ENCODE peak calls at places on chromosomes 5 and 9, in five cellular contexts. P is breast epithelium, I is fibroblast of the conjunctiva, U is osteoblast, N is PC-3. A is an unnamed sample.

GRCh38 chr9:77472646-77473045 is 175.5 kb downstream of the GNA14 start:
- DNase-seq in P (no peak), I (no peak), U (no peak), N (no peak), A (no peak)

GRCh38 chr5:103804714-103805113 is 242.1 kb upstream of the NUDT12 start:
- DNase-seq in P (no peak), I (no peak), U (no peak), N (peak; percentile 71), A (no peak)

GRCh38 chr9:6007770-6008168 is 7.7 kb downstream of the RANBP6 start:
- DNase-seq in P (peak; percentile 73), I (peak; percentile 24), U (peak; percentile 88), N (peak; percentile 49), A (no peak)

GRCh38 chr5:36070687-36071571 is 4.2 kb upstream of the UGT3A2 start:
- DNase-seq in P (no peak), I (no peak), U (no peak), N (no peak), A (no peak)

GRCh38 chr9:93244510-93245436 is 60.8 kb downstream of the WNK2 start:
- DNase-seq in P (no peak), I (no peak), U (no peak), N (no peak), A (no peak)

GRCh38 chr9:135584934-135585333 is 23.4 kb downstream of the PAEP start:
- DNase-seq in P (no peak), I (no peak), U (peak; percentile 45), N (no peak), A (no peak)

GRCh38 chr5:134248271-134248670 is 22.4 kb upstream of the PPP2CA start:
- DNase-seq in P (no peak), I (no peak), U (no peak), N (peak; percentile 47), A (no peak)

GRCh38 chr5:130155395-130155794 is 251.1 kb downstream of the CHSY3 start:
- DNase-seq in P (no peak), I (no peak), U (peak; percentile 3), N (no peak), A (no peak)

GRCh38 chr5:81825237-81825636 is 74.3 kb upstream of the SSBP2 start:
- DNase-seq in P (peak; percentile 59), I (peak; percentile 87), U (peak; percentile 97), N (peak; percentile 64), A (no peak)

GRCh38 chr9:23636199-23636598 is 189.8 kb downstream of the ELAVL2 start:
- DNase-seq in P (no peak), I (no peak), U (no peak), N (no peak), A (no peak)

GRCh38 chr5:37696190-37697021 is 143.4 kb downstream of the GDNF start:
- DNase-seq in P (no peak), I (no peak), U (peak; percentile 48), N (peak; percentile 82), A (no peak)

GRCh38 chr5:9922719-9923118 is 292.6 kb upstream of the TAS2R1 start:
- DNase-seq in P (no peak), I (no peak), U (no peak), N (no peak), A (no peak)

GRCh38 chr5:31569065-31569464 is 37.0 kb downstream of the C5orf22 start:
- DNase-seq in P (no peak), I (no peak), U (no peak), N (no peak), A (no peak)

GRCh38 chr9:11374961-11375360 is 762.2 kb upstream of the PTPRD start:
- DNase-seq in P (no peak), I (no peak), U (no peak), N (no peak), A (no peak)

GRCh38 chr9:132245465-132245864 is 83.6 kb downstream of the NTNG2 start:
- DNase-seq in P (no peak), I (no peak), U (no peak), N (no peak), A (no peak)

GRCh38 chr9:126763130-126763764 is 41.6 kb upstream of the ZBTB43 start:
- DNase-seq in P (no peak), I (no peak), U (peak; percentile 83), N (peak; percentile 23), A (no peak)

GRCh38 chr9:105444130-105444529 is 3.7 kb upstream of the FSD1L start:
- DNase-seq in P (no peak), I (no peak), U (no peak), N (no peak), A (no peak)

GRCh38 chr9:101458955-101459631 is 23.5 kb upstream of the ALDOB start:
- DNase-seq in P (no peak), I (peak; percentile 69), U (peak; percentile 90), N (peak; percentile 71), A (peak; percentile 37)

GRCh38 chr9:81798606-81799005 is 109.3 kb upstream of the TLE1 start:
- DNase-seq in P (no peak), I (no peak), U (no peak), N (no peak), A (no peak)

GRCh38 chr5:172428224-172429166 is 25.8 kb downstream of the SH3PXD2B start:
- DNase-seq in P (no peak), I (no peak), U (no peak), N (no peak), A (no peak)

GRCh38 chr5:72107874-72108199 is 562 bp downstream of the MAP1B start:
- DNase-seq in P (no peak), I (no peak), U (peak; percentile 87), N (no peak), A (no peak)

GRCh38 chr9:135928074-135928730 is 20.9 kb upstream of the CAMSAP1 start:
- DNase-seq in P (no peak), I (no peak), U (peak; percentile 67), N (no peak), A (no peak)

GRCh38 chr9:138025908-138026307 is 148.3 kb downstream of the CACNA1B start:
- DNase-seq in P (no peak), I (no peak), U (no peak), N (no peak), A (no peak)